ENCODE peak calls at places on chromosomes 6 and 20, in seven cellular contexts. One of them, this sample, is unnamed. For H3K4me1, the result is how much of the 10 kb centered on the place peaks cover.

GRCh38 chr20:53513168-53513488 is 80.5 kb downstream of the ZNF217 start:
- DNase-seq in NT2/D1: no peak
- DNase-seq in pancreas: no peak
- DNase-seq in adipocyte: no peak
- DNase-seq in right atrium auricular region: no peak
- DNase-seq in right cardiac atrium: no peak
- DNase-seq in psoas muscle: no peak
- DNase-seq in this sample: no peak

GRCh38 chr6:165659945-165660862 is 2.8 kb downstream of the PDE10A start:
- DNase-seq in right atrium auricular region: no peak
- DNase-seq in pancreas: no peak
- DNase-seq in adipocyte: no peak
- DNase-seq in psoas muscle: no peak
- DNase-seq in NT2/D1: no peak
- DNase-seq in right cardiac atrium: no peak
- DNase-seq in this sample: no peak

GRCh38 chr20:36818831-36819230 is 45.3 kb upstream of the DSN1 start:
- DNase-seq in right cardiac atrium: no peak
- DNase-seq in right atrium auricular region: no peak
- DNase-seq in adipocyte: no peak
- DNase-seq in NT2/D1: no peak
- DNase-seq in pancreas: no peak
- DNase-seq in psoas muscle: no peak
- DNase-seq in this sample: no peak

GRCh38 chr6:64713175-64713574 is 993.9 kb downstream of the EYS start:
- DNase-seq in right cardiac atrium: no peak
- DNase-seq in psoas muscle: no peak
- DNase-seq in adipocyte: no peak
- DNase-seq in right atrium auricular region: no peak
- DNase-seq in pancreas: no peak
- DNase-seq in NT2/D1: no peak
- DNase-seq in this sample: no peak

GRCh38 chr20:1848378-1848777 is 46.8 kb upstream of the SIRPA start:
- DNase-seq in adipocyte: no peak
- DNase-seq in NT2/D1: no peak
- DNase-seq in right atrium auricular region: no peak
- DNase-seq in right cardiac atrium: no peak
- DNase-seq in psoas muscle: no peak
- DNase-seq in pancreas: no peak
- DNase-seq in this sample: peak

GRCh38 chr6:139334791-139335446 is 39.5 kb downstream of the CITED2 start:
- DNase-seq in psoas muscle: no peak
- DNase-seq in pancreas: no peak
- DNase-seq in NT2/D1: no peak
- DNase-seq in adipocyte: peak
- DNase-seq in right cardiac atrium: no peak
- DNase-seq in right atrium auricular region: no peak
- DNase-seq in this sample: no peak

GRCh38 chr20:37989601-37990001 is 43.7 kb downstream of the TTI1 start:
- DNase-seq in right atrium auricular region: no peak
- DNase-seq in pancreas: peak
- DNase-seq in right cardiac atrium: peak
- DNase-seq in psoas muscle: peak
- DNase-seq in adipocyte: no peak
- DNase-seq in NT2/D1: no peak
- DNase-seq in this sample: peak

GRCh38 chr6:87277123-87277522 is 45.3 kb upstream of the SMIM8 start:
- DNase-seq in adipocyte: no peak
- DNase-seq in psoas muscle: no peak
- DNase-seq in pancreas: no peak
- DNase-seq in right cardiac atrium: no peak
- DNase-seq in right atrium auricular region: no peak
- DNase-seq in NT2/D1: no peak
- DNase-seq in this sample: no peak

GRCh38 chr6:30964075-30964474 is 19.4 kb upstream of the MUC21 start:
- DNase-seq in adipocyte: no peak
- DNase-seq in right cardiac atrium: no peak
- DNase-seq in psoas muscle: no peak
- DNase-seq in right atrium auricular region: no peak
- DNase-seq in pancreas: no peak
- DNase-seq in NT2/D1: no peak
- DNase-seq in this sample: no peak

GRCh38 chr6:33201935-33202334 is 1.3 kb downstream of the SLC39A7 start:
- DNase-seq in NT2/D1: no peak
- DNase-seq in adipocyte: no peak
- DNase-seq in psoas muscle: no peak
- DNase-seq in right cardiac atrium: no peak
- DNase-seq in pancreas: no peak
- DNase-seq in right atrium auricular region: no peak
- DNase-seq in this sample: no peak

DNA sequence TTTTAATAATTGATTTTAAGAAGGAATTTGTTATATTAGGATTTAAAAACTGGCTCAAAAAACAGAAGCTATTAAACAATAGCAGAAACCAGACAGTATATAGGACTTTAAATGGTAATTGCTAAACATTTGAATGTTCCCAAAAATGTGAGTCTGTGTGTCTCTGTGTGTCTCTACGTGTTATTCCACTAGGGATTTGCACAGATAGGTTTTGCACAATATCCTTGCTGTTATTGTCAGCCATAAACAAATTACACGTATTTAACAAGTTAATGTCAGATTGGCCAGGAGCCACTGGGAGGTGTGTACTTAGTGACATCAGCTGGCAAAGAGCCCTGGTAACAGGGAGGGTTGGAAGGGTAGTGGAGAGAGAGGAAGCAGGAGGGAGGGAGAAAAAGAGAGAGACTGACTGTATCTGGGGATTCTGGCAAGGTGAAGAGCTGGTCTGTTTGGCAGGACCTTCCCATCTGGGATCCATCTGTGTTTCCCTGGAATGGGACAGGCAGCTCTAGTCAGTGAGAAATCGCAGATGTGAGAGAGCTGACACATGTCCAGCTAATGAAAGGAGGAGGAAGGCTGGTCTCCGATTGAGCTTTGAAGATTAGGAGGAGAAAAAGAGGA is 72.2 kb downstream of the CBFA2T2 start:
- DNase-seq in right atrium auricular region: peak
- DNase-seq in psoas muscle: peak
- DNase-seq in pancreas: peak
- DNase-seq in right cardiac atrium: peak
- DNase-seq in NT2/D1: no peak
- DNase-seq in adipocyte: peak
- DNase-seq in this sample: peak
- H3K4me3 ChIP-seq in right atrium auricular region: no peak
- H3K4me3 ChIP-seq in psoas muscle: no peak
- H3K4me3 ChIP-seq in pancreas: no peak
- H3K4me3 ChIP-seq in right cardiac atrium: no peak
- H3K4me3 ChIP-seq in NT2/D1: no peak
- H3K4me3 ChIP-seq in adipocyte: peak
- H3K4me3 ChIP-seq in this sample: peak

GRCh38 chr6:168609026-168609685 is 168.2 kb downstream of the SMOC2 start:
- DNase-seq in psoas muscle: no peak
- DNase-seq in pancreas: no peak
- DNase-seq in right cardiac atrium: no peak
- DNase-seq in adipocyte: no peak
- DNase-seq in NT2/D1: no peak
- DNase-seq in right atrium auricular region: no peak
- DNase-seq in this sample: no peak

GRCh38 chr6:168608113-168608400 is 167.1 kb downstream of the SMOC2 start:
- DNase-seq in right cardiac atrium: no peak
- DNase-seq in pancreas: no peak
- DNase-seq in right atrium auricular region: no peak
- DNase-seq in adipocyte: no peak
- DNase-seq in psoas muscle: no peak
- DNase-seq in NT2/D1: no peak
- DNase-seq in this sample: no peak

GRCh38 chr6:168606722-168607121 is 165.7 kb downstream of the SMOC2 start:
- DNase-seq in NT2/D1: no peak
- DNase-seq in adipocyte: no peak
- DNase-seq in right atrium auricular region: no peak
- DNase-seq in pancreas: no peak
- DNase-seq in right cardiac atrium: no peak
- DNase-seq in psoas muscle: no peak
- DNase-seq in this sample: no peak

GRCh38 chr6:168605964-168606363 is 165.0 kb downstream of the SMOC2 start:
- DNase-seq in psoas muscle: no peak
- DNase-seq in pancreas: no peak
- DNase-seq in right cardiac atrium: no peak
- DNase-seq in adipocyte: no peak
- DNase-seq in right atrium auricular region: no peak
- DNase-seq in NT2/D1: no peak
- DNase-seq in this sample: no peak

DNA sequence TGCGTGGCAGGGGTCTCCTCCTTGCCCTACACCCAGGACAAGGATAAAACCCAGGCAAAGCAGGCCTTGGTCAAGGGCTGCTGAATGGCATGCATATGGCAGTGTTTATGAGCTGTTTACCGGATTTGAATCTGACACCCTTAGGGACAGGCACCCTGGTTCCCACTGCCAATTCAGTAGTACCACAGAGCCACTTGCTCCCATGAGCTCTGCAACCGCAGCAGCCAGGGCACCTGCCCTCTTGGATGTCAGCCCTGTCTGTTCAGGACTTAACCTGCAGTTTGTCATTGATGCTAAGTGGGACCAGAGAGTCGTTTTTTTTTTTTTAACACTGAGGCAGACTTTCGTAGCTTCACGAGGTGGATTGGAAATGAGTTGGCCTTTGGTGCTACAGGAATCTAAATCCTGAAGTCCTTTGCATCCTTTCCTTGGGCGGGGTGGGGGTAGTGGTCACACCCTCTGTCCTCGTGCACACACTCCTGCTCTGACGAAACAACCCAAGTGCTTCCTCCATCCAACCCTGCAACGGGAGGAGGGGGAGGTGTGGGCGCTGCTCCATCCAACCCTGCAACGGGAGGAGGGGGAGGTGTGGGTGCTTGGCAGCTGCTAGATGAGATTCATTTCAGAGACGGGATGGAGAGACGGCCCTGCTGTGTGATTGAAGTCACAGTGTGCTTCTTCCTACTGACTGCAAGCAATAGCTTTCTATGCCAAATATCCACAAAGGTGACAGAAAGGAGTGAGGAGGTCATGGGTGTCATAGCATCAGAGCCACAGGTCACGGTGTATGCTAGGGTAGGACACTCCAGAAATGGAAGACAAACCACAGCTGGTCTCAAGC is 166.5 kb downstream of the SMOC2 start:
- DNase-seq in right cardiac atrium: no peak
- DNase-seq in right atrium auricular region: no peak
- DNase-seq in psoas muscle: no peak
- DNase-seq in NT2/D1: no peak
- DNase-seq in adipocyte: no peak
- DNase-seq in pancreas: no peak
- DNase-seq in this sample: no peak
- H3K4me1 ChIP-seq in right cardiac atrium: under half
- H3K4me1 ChIP-seq in right atrium auricular region: under half
- H3K4me1 ChIP-seq in psoas muscle: under half
- H3K4me1 ChIP-seq in NT2/D1: under half
- H3K4me1 ChIP-seq in adipocyte: under half
- H3K4me1 ChIP-seq in pancreas: under half
- H3K4me1 ChIP-seq in this sample: under half

GRCh38 chr20:43682446-43682845 is 15.5 kb downstream of the MYBL2 start:
- DNase-seq in right cardiac atrium: no peak
- DNase-seq in right atrium auricular region: no peak
- DNase-seq in pancreas: no peak
- DNase-seq in adipocyte: no peak
- DNase-seq in NT2/D1: no peak
- DNase-seq in psoas muscle: no peak
- DNase-seq in this sample: peak

GRCh38 chr20:43681468-43681942 is 14.6 kb downstream of the MYBL2 start:
- DNase-seq in NT2/D1: no peak
- DNase-seq in psoas muscle: no peak
- DNase-seq in pancreas: peak
- DNase-seq in adipocyte: no peak
- DNase-seq in right atrium auricular region: no peak
- DNase-seq in right cardiac atrium: no peak
- DNase-seq in this sample: peak

GRCh38 chr20:43676368-43676767 is 9.5 kb downstream of the MYBL2 start:
- DNase-seq in NT2/D1: no peak
- DNase-seq in pancreas: no peak
- DNase-seq in adipocyte: no peak
- DNase-seq in right atrium auricular region: no peak
- DNase-seq in right cardiac atrium: no peak
- DNase-seq in psoas muscle: no peak
- DNase-seq in this sample: no peak

GRCh38 chr20:43681991-43682410 is 15.1 kb downstream of the MYBL2 start:
- DNase-seq in adipocyte: no peak
- DNase-seq in right cardiac atrium: no peak
- DNase-seq in psoas muscle: no peak
- DNase-seq in right atrium auricular region: no peak
- DNase-seq in pancreas: no peak
- DNase-seq in NT2/D1: no peak
- DNase-seq in this sample: peak

DNA sequence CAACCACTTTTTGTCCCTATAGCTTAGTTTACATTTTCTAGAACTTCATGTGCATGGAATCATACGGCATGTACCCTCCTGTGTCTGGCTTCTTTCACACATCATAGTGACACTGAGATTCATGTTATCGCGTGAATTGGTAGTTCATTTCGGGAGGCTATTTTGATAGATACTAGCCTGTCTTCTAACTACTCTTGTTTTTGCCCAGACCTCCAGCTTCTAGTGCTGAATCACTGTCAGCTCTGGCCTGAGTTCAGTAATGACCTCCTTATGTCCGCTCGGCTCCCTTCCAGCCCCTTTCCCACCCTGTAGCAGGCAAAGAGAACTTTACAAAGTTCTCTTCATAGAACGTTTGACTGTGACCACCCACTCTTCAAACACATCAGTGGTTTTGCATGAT is 14.1 kb downstream of the MYBL2 start:
- DNase-seq in right atrium auricular region: no peak
- DNase-seq in NT2/D1: no peak
- DNase-seq in pancreas: no peak
- DNase-seq in right cardiac atrium: no peak
- DNase-seq in psoas muscle: no peak
- DNase-seq in adipocyte: no peak
- DNase-seq in this sample: no peak
- H3K4me3 ChIP-seq in right atrium auricular region: no peak
- H3K4me3 ChIP-seq in NT2/D1: no peak
- H3K4me3 ChIP-seq in pancreas: peak
- H3K4me3 ChIP-seq in right cardiac atrium: no peak
- H3K4me3 ChIP-seq in psoas muscle: no peak
- H3K4me3 ChIP-seq in adipocyte: peak
- H3K4me3 ChIP-seq in this sample: no peak

DNA sequence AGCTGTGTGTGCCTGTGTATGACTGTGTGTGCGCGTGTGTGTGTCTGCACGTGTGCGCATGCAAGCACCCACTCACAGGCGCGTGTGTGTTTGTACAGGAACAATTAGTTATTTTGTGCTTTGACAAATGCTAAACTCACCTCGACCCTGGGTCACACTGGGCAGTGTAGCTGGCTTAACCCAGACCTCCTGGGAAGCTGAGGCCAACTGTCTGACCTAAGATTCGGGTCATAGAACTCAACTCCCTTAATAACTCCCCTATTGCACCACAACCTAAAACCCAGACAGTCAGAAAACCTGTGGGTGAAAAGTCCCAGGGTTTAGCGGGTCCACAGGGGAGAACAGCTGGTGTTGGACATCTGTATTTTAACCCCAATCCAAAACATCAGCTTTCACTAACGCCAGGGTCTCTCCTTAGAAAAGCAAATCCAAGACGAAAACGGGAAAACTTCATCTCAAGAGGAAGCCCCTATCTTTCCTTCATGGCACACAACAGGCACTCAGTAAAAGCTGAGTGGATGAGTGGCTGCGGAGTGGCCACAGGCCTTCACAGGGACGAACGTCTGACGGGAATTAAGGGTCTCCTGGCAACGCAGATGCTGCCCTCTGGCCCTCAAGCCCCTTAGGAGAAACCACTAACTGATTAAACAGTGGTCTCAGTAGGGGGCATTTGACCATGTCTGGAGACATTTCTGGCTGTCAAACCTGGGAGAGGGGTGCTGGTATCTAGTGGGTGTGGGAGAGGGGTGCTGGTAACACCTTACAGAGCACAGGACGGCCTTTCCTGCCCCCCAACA is 4.5 kb downstream of the PMEPA1 start:
- DNase-seq in psoas muscle: no peak
- DNase-seq in right atrium auricular region: no peak
- DNase-seq in NT2/D1: no peak
- DNase-seq in adipocyte: no peak
- DNase-seq in pancreas: no peak
- DNase-seq in right cardiac atrium: no peak
- DNase-seq in this sample: no peak
- H3K4me1 ChIP-seq in psoas muscle: under half
- H3K4me1 ChIP-seq in right atrium auricular region: under half
- H3K4me1 ChIP-seq in NT2/D1: under half
- H3K4me1 ChIP-seq in adipocyte: under half
- H3K4me1 ChIP-seq in pancreas: under half
- H3K4me1 ChIP-seq in right cardiac atrium: under half
- H3K4me1 ChIP-seq in this sample: under half